ENCODE peak calls at places on chromosomes 12 and 14, in eight cellular contexts. D is mesenchymal stem cell, L is A549, T is NT2/D1, Y is neural progenitor cell, N is psoas muscle, X is thoracic aorta, Z is tibial nerve. M is an unnamed sample.

GRCh38 chr12:124831590-124831989 is 32.1 kb downstream of the SCARB1 start:
- DNase-seq in X (no peak), Y (no peak), T (no peak), N (no peak), D (no peak), Z (no peak), L (no peak), M (no peak)

GRCh38 chr14:77067632-77068514 is 30.2 kb upstream of the CIPC start:
- DNase-seq in N (peak; percentile 63), L (peak; percentile 87), X (no peak), Y (peak; percentile 80), Z (peak; percentile 34), T (no peak), D (peak; percentile 69), M (no peak)

GRCh38 chr12:95970905-95971304 is 25.2 kb downstream of the HAL start:
- DNase-seq in Y (peak; percentile 10), N (no peak), X (no peak), D (no peak), T (peak; percentile 94), L (no peak), Z (no peak), M (peak; percentile 61)

GRCh38 chr12:88416155-88416554 is 164.1 kb downstream of the KITLG start:
- DNase-seq in D (no peak), Y (no peak), Z (no peak), X (no peak), N (no peak), T (no peak), L (no peak), M (no peak)

GRCh38 chr14:74882103-74882920 is 596 bp downstream of the DLST start:
- DNase-seq in X (peak; percentile 22), D (peak; percentile 87), Y (peak; percentile 65), N (peak; percentile 58), Z (no peak), L (peak; percentile 43), T (no peak), M (no peak)

GRCh38 chr14:64755661-64756265 is 51.5 kb downstream of the PLEKHG3 start:
- DNase-seq in Y (no peak), N (no peak), T (no peak), L (no peak), X (no peak), Z (no peak), D (peak; percentile 18), M (no peak)

GRCh38 chr12:91958816-91959215 is 186.8 kb downstream of the BTG1 start:
- DNase-seq in D (peak; percentile 37), Y (no peak), L (no peak), T (peak; percentile 22), N (no peak), Z (no peak), X (no peak), M (no peak)

GRCh38 chr12:80040075-80040738 is 59.1 kb upstream of the OTOGL start:
- DNase-seq in N (no peak), X (no peak), D (peak; percentile 93), Z (no peak), L (no peak), T (no peak), Y (no peak), M (no peak)

GRCh38 chr12:40580346-40580745 is 111.9 kb upstream of the CNTN1 start:
- DNase-seq in Y (no peak), Z (no peak), T (no peak), D (no peak), L (no peak), X (no peak), N (no peak), M (no peak)

GRCh38 chr14:88272390-88273019 is 50.6 kb downstream of the KCNK10 start:
- DNase-seq in L (no peak), N (no peak), D (no peak), X (no peak), Y (no peak), T (no peak), Z (no peak), M (no peak)
- H3K4me1 ChIP-seq in L (no peaks in the 10 kb centered on the region), N (no peaks in the 10 kb centered on the region), D (no peaks in the 10 kb centered on the region), X (no peaks in the 10 kb centered on the region), Y (peaks cover 15% of the 10 kb centered on the region), T (no peaks in the 10 kb centered on the region), Z (no peaks in the 10 kb centered on the region), M (peaks cover 2% of the 10 kb centered on the region)

DNA sequence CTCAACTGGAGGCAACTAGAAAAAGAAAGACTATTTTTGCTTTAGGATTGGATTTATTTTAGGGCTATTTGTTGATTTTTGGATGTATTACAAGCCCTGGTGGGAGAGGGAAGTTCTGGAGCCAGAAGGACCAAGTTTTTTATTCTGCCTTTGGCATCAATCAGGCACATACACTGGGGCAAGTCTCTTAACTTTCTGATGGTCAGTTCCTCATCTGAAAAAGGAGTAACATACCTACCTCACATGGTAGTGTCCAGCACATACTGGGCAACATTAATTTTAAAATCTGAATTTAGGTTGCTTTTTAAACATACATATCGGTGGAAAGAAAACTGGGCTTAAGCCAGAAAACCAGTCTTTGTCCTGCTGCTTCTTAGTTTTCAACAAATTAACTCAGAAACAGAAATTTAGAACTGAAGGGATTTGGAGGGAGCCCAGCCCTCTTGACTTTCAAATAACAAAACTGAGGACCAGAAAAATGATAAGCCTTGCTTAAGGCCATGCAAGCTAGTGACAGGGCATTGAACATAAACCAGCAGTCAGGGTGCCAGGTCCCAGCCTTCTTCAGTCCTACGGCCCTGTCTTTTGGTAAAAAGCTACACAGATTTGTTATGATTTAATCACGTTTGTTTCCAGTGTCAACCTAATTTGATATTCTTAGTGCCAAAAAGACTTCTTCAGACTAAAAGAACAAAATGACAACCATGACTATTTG is 90.2 kb upstream of the SLC38A2 start:
- DNase-seq in T (no peak), D (no peak), N (no peak), Y (no peak), Z (no peak), L (no peak), X (no peak), M (no peak)
- H3K4me1 ChIP-seq in T (no peaks in the 10 kb centered on the region), D (peaks cover 3% of the 10 kb centered on the region), N (peaks cover 56% of the 10 kb centered on the region), Y (no peaks in the 10 kb centered on the region), Z (peaks cover 42% of the 10 kb centered on the region), L (peaks cover 11% of the 10 kb centered on the region), X (peaks cover 55% of the 10 kb centered on the region), M (no peaks in the 10 kb centered on the region)

DNA sequence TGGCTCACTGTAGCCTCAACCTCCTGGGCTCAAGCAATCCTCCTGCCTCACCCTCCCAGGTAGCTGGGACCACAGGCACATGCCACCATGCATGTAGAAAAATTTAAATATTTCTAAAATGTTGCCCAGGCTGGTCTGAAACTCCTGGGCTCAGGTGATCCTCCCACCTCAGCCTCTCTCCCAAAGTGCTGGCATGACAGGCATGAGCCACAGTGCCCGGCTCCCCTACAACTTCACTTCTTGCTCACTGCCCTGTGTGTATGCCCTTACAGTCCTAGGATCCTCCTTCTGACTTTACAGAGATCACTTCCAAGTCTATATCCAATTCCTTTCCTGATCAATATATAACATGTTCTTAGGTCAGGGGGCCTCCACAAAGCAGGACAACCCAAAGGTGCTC is 23.8 kb upstream of the CREBL2 start:
- DNase-seq in D (no peak), N (no peak), X (no peak), Y (no peak), T (no peak), L (no peak), Z (no peak), M (no peak)
- H3K4me1 ChIP-seq in D (no peaks in the 10 kb centered on the region), N (no peaks in the 10 kb centered on the region), X (no peaks in the 10 kb centered on the region), Y (no peaks in the 10 kb centered on the region), T (no peaks in the 10 kb centered on the region), L (peaks cover 38% of the 10 kb centered on the region), Z (peaks cover 4% of the 10 kb centered on the region), M (no peaks in the 10 kb centered on the region)

GRCh38 chr12:57133013-57133569 is 4.8 kb downstream of the LRP1 start:
- DNase-seq in D (no peak), Y (peak; percentile 28), X (no peak), T (no peak), N (no peak), L (no peak), Z (no peak), M (no peak)

GRCh38 chr12:57129311-57130288 is 1.3 kb downstream of the LRP1 start:
- DNase-seq in Z (no peak), N (peak; percentile 69), D (peak; percentile 61), L (no peak), T (no peak), Y (peak; percentile 39), X (no peak), M (no peak)

GRCh38 chr12:57133916-57134315 is 5.6 kb downstream of the LRP1 start:
- DNase-seq in X (no peak), D (no peak), L (no peak), Z (no peak), Y (no peak), T (no peak), N (peak; percentile 46), M (no peak)

GRCh38 chr12:57130941-57131340 is 2.7 kb downstream of the LRP1 start:
- DNase-seq in Y (no peak), L (no peak), Z (no peak), N (no peak), T (no peak), D (no peak), X (no peak), M (no peak)

DNA sequence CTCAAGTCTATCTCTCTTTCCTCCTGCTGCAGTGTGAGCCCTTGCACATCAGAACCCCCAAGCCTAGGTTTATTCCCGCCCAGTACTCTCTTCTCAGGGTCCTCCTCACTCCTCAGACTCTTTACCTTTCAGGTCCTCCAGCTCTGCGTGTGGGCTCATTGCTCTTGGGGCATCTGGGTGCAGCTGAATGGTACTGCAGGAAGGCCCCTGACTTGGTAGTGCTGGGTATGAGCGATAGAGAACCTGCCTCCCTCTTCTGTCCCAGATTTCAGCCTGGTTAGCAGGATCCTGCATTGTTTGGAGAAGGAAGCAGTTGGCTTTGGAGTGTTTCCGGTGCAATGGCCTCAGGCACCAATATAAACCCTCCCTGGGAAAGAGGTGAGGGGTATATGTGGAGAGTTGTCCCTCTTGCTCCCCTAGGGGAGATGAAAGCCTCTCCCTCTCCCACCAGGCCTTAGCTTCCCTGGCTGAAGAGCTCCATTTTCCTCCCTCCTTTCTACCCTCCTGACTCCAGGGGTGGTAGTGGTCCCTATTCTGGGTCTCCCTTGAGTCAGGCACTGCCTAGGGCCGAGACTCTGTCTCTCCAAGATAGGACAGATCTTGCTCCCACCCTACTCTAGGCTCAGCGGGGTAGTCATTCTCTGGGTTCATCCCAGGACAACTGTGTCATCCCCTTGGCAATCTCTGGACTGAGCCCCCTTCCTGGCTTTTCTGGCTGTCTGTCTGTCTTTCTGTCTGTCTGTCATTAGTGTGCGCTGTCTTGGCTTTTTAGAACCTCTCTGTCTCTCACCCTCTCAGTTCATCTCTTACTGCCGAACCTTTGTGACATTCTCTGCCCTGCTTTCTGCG is 3.8 kb downstream of the LRP1 start:
- DNase-seq in Z (no peak), L (no peak), N (no peak), Y (no peak), X (no peak), D (no peak), T (no peak), M (no peak)
- H3K4me1 ChIP-seq in Z (peaks cover 79% of the 10 kb centered on the region), L (peaks cover 38% of the 10 kb centered on the region), N (peaks cover 10% of the 10 kb centered on the region), Y (peaks cover 55% of the 10 kb centered on the region), X (peaks cover 72% of the 10 kb centered on the region), D (peaks cover 47% of the 10 kb centered on the region), T (peaks cover 34% of the 10 kb centered on the region), M (peaks cover 24% of the 10 kb centered on the region)

DNA sequence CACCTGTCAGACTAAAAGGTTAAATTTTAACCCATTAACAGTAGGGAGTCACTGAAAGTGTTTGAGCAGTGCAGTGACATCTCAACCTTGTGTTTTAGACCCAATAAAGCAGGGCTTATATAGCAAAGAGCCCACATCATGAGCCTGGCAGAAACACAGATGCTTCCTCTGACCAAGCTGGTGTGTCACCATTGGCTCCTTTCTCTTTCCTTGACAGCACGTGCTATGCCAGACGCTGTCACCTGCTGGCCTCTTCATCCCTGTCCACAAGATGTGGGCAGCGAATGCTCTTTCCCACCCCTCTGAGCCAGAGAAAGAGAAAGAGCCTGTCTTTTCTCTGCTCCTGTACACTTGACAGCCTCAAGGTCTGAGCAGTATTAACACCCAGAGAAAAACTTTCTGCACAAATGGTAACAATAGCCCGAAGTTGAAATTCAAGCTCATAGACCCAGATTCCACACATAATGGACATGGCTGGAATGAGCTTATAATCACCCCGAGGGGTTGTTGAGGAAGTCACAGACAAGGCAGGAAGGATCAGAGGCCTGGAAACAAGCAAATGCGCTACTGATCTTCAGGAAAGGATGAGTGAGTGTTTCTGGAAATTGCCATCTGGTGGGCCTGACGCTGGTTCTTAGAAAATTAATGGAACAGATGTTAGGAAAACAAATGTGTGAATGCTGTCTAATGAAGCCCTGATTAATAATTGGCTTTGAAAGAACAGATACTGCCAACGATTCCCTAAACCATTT is 8.9 kb downstream of the TGFB3 start:
- DNase-seq in Y (no peak), D (no peak), L (no peak), Z (no peak), X (no peak), N (no peak), T (no peak), M (no peak)
- H3K4me1 ChIP-seq in Y (no peaks in the 10 kb centered on the region), D (peaks cover 7% of the 10 kb centered on the region), L (peaks cover 11% of the 10 kb centered on the region), Z (peaks cover 37% of the 10 kb centered on the region), X (peaks cover 43% of the 10 kb centered on the region), N (peaks cover 24% of the 10 kb centered on the region), T (peaks cover 3% of the 10 kb centered on the region), M (peaks cover 3% of the 10 kb centered on the region)